ENCODE peak calls at places on chromosome 14, in eight cellular contexts. One of them, this sample, is unnamed.

GRCh38 chr14:45028107-45028626 is 55.7 kb upstream of the PRPF39 start:
- DNase-seq in CD4-positive, alpha-beta T cell: no peak
- DNase-seq in ascending aorta: no peak
- DNase-seq in nephron progenitor cell: no peak
- DNase-seq in ovary: no peak
- DNase-seq in Calu3: no peak
- DNase-seq in tibial artery: no peak
- DNase-seq in AG09319: no peak
- DNase-seq in this sample: no peak

GRCh38 chr14:31228533-31228932 is 20.9 kb upstream of the HECTD1 start:
- DNase-seq in CD4-positive, alpha-beta T cell: no peak
- DNase-seq in ascending aorta: no peak
- DNase-seq in nephron progenitor cell: no peak
- DNase-seq in ovary: no peak
- DNase-seq in Calu3: peak; percentile 19
- DNase-seq in tibial artery: no peak
- DNase-seq in AG09319: no peak
- DNase-seq in this sample: no peak

GRCh38 chr14:72852194-72852593 is 41.7 kb downstream of the DPF3 start:
- DNase-seq in CD4-positive, alpha-beta T cell: no peak
- DNase-seq in ascending aorta: no peak
- DNase-seq in nephron progenitor cell: no peak
- DNase-seq in ovary: no peak
- DNase-seq in Calu3: no peak
- DNase-seq in tibial artery: no peak
- DNase-seq in AG09319: no peak
- DNase-seq in this sample: no peak

GRCh38 chr14:24401810-24402702 is 3.3 kb downstream of the NYNRIN start:
- DNase-seq in CD4-positive, alpha-beta T cell: no peak
- DNase-seq in ascending aorta: no peak
- DNase-seq in nephron progenitor cell: no peak
- DNase-seq in ovary: no peak
- DNase-seq in Calu3: no peak
- DNase-seq in tibial artery: no peak
- DNase-seq in AG09319: no peak
- DNase-seq in this sample: no peak

GRCh38 chr14:49594347-49595089 is 4.2 kb upstream of the LRR1 start:
- DNase-seq in CD4-positive, alpha-beta T cell: no peak
- DNase-seq in ascending aorta: no peak
- DNase-seq in nephron progenitor cell: no peak
- DNase-seq in ovary: no peak
- DNase-seq in Calu3: no peak
- DNase-seq in tibial artery: no peak
- DNase-seq in AG09319: no peak
- DNase-seq in this sample: no peak

GRCh38 chr14:104099096-104100041 is 13.9 kb downstream of the ASPG start:
- DNase-seq in CD4-positive, alpha-beta T cell: peak; percentile 2
- DNase-seq in ascending aorta: no peak
- DNase-seq in nephron progenitor cell: no peak
- DNase-seq in ovary: no peak
- DNase-seq in Calu3: no peak
- DNase-seq in tibial artery: no peak
- DNase-seq in AG09319: no peak
- DNase-seq in this sample: no peak

GRCh38 chr14:104082807-104083206 is 2.7 kb upstream of the ASPG start:
- DNase-seq in CD4-positive, alpha-beta T cell: no peak
- DNase-seq in ascending aorta: no peak
- DNase-seq in nephron progenitor cell: no peak
- DNase-seq in ovary: peak; percentile 23
- DNase-seq in Calu3: no peak
- DNase-seq in tibial artery: no peak
- DNase-seq in AG09319: no peak
- DNase-seq in this sample: no peak

GRCh38 chr14:91727121-91727520 is 4.8 kb downstream of the CATSPERB start:
- DNase-seq in CD4-positive, alpha-beta T cell: no peak
- DNase-seq in ascending aorta: no peak
- DNase-seq in nephron progenitor cell: no peak
- DNase-seq in ovary: no peak
- DNase-seq in Calu3: no peak
- DNase-seq in tibial artery: no peak
- DNase-seq in AG09319: no peak
- DNase-seq in this sample: no peak

GRCh38 chr14:35879654-35880249 is 53.6 kb downstream of the BRMS1L start:
- DNase-seq in CD4-positive, alpha-beta T cell: no peak
- DNase-seq in ascending aorta: no peak
- DNase-seq in nephron progenitor cell: no peak
- DNase-seq in ovary: no peak
- DNase-seq in Calu3: no peak
- DNase-seq in tibial artery: no peak
- DNase-seq in AG09319: no peak
- DNase-seq in this sample: no peak

GRCh38 chr14:23641915-23642588 is 5.9 kb downstream of the DHRS2 start:
- DNase-seq in CD4-positive, alpha-beta T cell: no peak
- DNase-seq in ascending aorta: no peak
- DNase-seq in nephron progenitor cell: no peak
- DNase-seq in ovary: no peak
- DNase-seq in Calu3: no peak
- DNase-seq in tibial artery: no peak
- DNase-seq in AG09319: no peak
- DNase-seq in this sample: no peak

GRCh38 chr14:49306152-49306751 is 279.9 kb downstream of the RPS29 start:
- DNase-seq in CD4-positive, alpha-beta T cell: no peak
- DNase-seq in ascending aorta: no peak
- DNase-seq in nephron progenitor cell: no peak
- DNase-seq in ovary: no peak
- DNase-seq in Calu3: no peak
- DNase-seq in tibial artery: no peak
- DNase-seq in AG09319: no peak
- DNase-seq in this sample: no peak

GRCh38 chr14:58638231-58639205 is 756 bp downstream of the DACT1 start:
- DNase-seq in CD4-positive, alpha-beta T cell: no peak
- DNase-seq in ascending aorta: peak; percentile 69
- DNase-seq in nephron progenitor cell: peak; percentile 32
- DNase-seq in ovary: peak; percentile 38
- DNase-seq in Calu3: peak; percentile 2
- DNase-seq in tibial artery: peak; percentile 68
- DNase-seq in AG09319: no peak
- DNase-seq in this sample: no peak

GRCh38 chr14:24179961-24180726 is 8.3 kb downstream of the REC8 start:
- DNase-seq in CD4-positive, alpha-beta T cell: no peak
- DNase-seq in ascending aorta: no peak
- DNase-seq in nephron progenitor cell: no peak
- DNase-seq in ovary: no peak
- DNase-seq in Calu3: no peak
- DNase-seq in tibial artery: no peak
- DNase-seq in AG09319: peak; percentile 63
- DNase-seq in this sample: no peak

GRCh38 chr14:37819155-37820015 is 224.0 kb downstream of the TTC6 start:
- DNase-seq in CD4-positive, alpha-beta T cell: no peak
- DNase-seq in ascending aorta: no peak
- DNase-seq in nephron progenitor cell: no peak
- DNase-seq in ovary: no peak
- DNase-seq in Calu3: no peak
- DNase-seq in tibial artery: no peak
- DNase-seq in AG09319: peak; percentile 1
- DNase-seq in this sample: no peak

GRCh38 chr14:65549429-65549828 is 136.9 kb downstream of the FUT8 start:
- DNase-seq in CD4-positive, alpha-beta T cell: no peak
- DNase-seq in ascending aorta: no peak
- DNase-seq in nephron progenitor cell: no peak
- DNase-seq in ovary: no peak
- DNase-seq in Calu3: no peak
- DNase-seq in tibial artery: no peak
- DNase-seq in AG09319: no peak
- DNase-seq in this sample: no peak

GRCh38 chr14:36767603-36768281 is 106.1 kb downstream of the PAX9 start:
- DNase-seq in CD4-positive, alpha-beta T cell: no peak
- DNase-seq in ascending aorta: no peak
- DNase-seq in nephron progenitor cell: peak; percentile 26
- DNase-seq in ovary: no peak
- DNase-seq in Calu3: peak; percentile 32
- DNase-seq in tibial artery: no peak
- DNase-seq in AG09319: no peak
- DNase-seq in this sample: no peak

GRCh38 chr14:92914087-92914656 is 8.8 kb upstream of the CHGA start:
- DNase-seq in CD4-positive, alpha-beta T cell: no peak
- DNase-seq in ascending aorta: no peak
- DNase-seq in nephron progenitor cell: peak; percentile 90
- DNase-seq in ovary: no peak
- DNase-seq in Calu3: peak; percentile 37
- DNase-seq in tibial artery: no peak
- DNase-seq in AG09319: no peak
- DNase-seq in this sample: no peak

GRCh38 chr14:38210168-38210567 is 2.5 kb downstream of the SSTR1 start:
- DNase-seq in CD4-positive, alpha-beta T cell: no peak
- DNase-seq in ascending aorta: no peak
- DNase-seq in nephron progenitor cell: no peak
- DNase-seq in ovary: no peak
- DNase-seq in Calu3: no peak
- DNase-seq in tibial artery: no peak
- DNase-seq in AG09319: no peak
- DNase-seq in this sample: no peak

GRCh38 chr14:92525318-92526095 is 11.9 kb downstream of the RIN3 start:
- DNase-seq in CD4-positive, alpha-beta T cell: no peak
- DNase-seq in ascending aorta: no peak
- DNase-seq in nephron progenitor cell: no peak
- DNase-seq in ovary: no peak
- DNase-seq in Calu3: no peak
- DNase-seq in tibial artery: no peak
- DNase-seq in AG09319: no peak
- DNase-seq in this sample: no peak

GRCh38 chr14:91332448-91333059 is 85.1 kb downstream of the CCDC88C start:
- DNase-seq in CD4-positive, alpha-beta T cell: no peak
- DNase-seq in ascending aorta: no peak
- DNase-seq in nephron progenitor cell: no peak
- DNase-seq in ovary: no peak
- DNase-seq in Calu3: no peak
- DNase-seq in tibial artery: no peak
- DNase-seq in AG09319: no peak
- DNase-seq in this sample: no peak

GRCh38 chr14:96626916-96627315 is 124.7 kb downstream of the PAPOLA start:
- DNase-seq in CD4-positive, alpha-beta T cell: no peak
- DNase-seq in ascending aorta: peak; percentile 47
- DNase-seq in nephron progenitor cell: no peak
- DNase-seq in ovary: no peak
- DNase-seq in Calu3: no peak
- DNase-seq in tibial artery: peak; percentile 25
- DNase-seq in AG09319: no peak
- DNase-seq in this sample: no peak

GRCh38 chr14:94581127-94581999 is at the start of gene SERPINA5:
- DNase-seq in CD4-positive, alpha-beta T cell: no peak
- DNase-seq in ascending aorta: peak; percentile 66
- DNase-seq in nephron progenitor cell: peak; percentile 69
- DNase-seq in ovary: peak; percentile 71
- DNase-seq in Calu3: peak; percentile 93
- DNase-seq in tibial artery: no peak
- DNase-seq in AG09319: no peak
- DNase-seq in this sample: no peak

GRCh38 chr14:105090493-105091334 is 25.5 kb upstream of the GPR132 start:
- DNase-seq in CD4-positive, alpha-beta T cell: peak; percentile 74
- DNase-seq in ascending aorta: peak; percentile 93
- DNase-seq in nephron progenitor cell: peak; percentile 95
- DNase-seq in ovary: peak; percentile 74
- DNase-seq in Calu3: peak; percentile 94
- DNase-seq in tibial artery: peak; percentile 90
- DNase-seq in AG09319: no peak
- DNase-seq in this sample: peak; percentile 84

GRCh38 chr14:55245657-55246268 is 25.5 kb upstream of the FBXO34 start:
- DNase-seq in CD4-positive, alpha-beta T cell: no peak
- DNase-seq in ascending aorta: no peak
- DNase-seq in nephron progenitor cell: no peak
- DNase-seq in ovary: no peak
- DNase-seq in Calu3: peak; percentile 33
- DNase-seq in tibial artery: no peak
- DNase-seq in AG09319: no peak
- DNase-seq in this sample: no peak
- TF ChIP-seq CTCF in CD4-positive, alpha-beta T cell: peak; percentile 68
- TF ChIP-seq CTCF in ascending aorta: peak; percentile 52
- TF ChIP-seq CTCF in nephron progenitor cell: peak; percentile 49
- TF ChIP-seq CTCF in ovary: no peak
- TF ChIP-seq CTCF in Calu3: peak; percentile 50
- TF ChIP-seq CTCF in tibial artery: peak; percentile 47
- TF ChIP-seq CTCF in AG09319: peak; percentile 74
- TF ChIP-seq CTCF in this sample: no peak

GRCh38 chr14:76371066-76371465 is 4.9 kb upstream of the ESRRB start:
- DNase-seq in CD4-positive, alpha-beta T cell: no peak
- DNase-seq in ascending aorta: no peak
- DNase-seq in nephron progenitor cell: no peak
- DNase-seq in ovary: no peak
- DNase-seq in Calu3: no peak
- DNase-seq in tibial artery: no peak
- DNase-seq in AG09319: no peak
- DNase-seq in this sample: no peak

GRCh38 chr14:76375484-76375883 is 453 bp upstream of the ESRRB start:
- DNase-seq in CD4-positive, alpha-beta T cell: no peak
- DNase-seq in ascending aorta: no peak
- DNase-seq in nephron progenitor cell: no peak
- DNase-seq in ovary: no peak
- DNase-seq in Calu3: no peak
- DNase-seq in tibial artery: no peak
- DNase-seq in AG09319: no peak
- DNase-seq in this sample: no peak

GRCh38 chr14:76376001-76376404 is at the start of gene ESRRB:
- DNase-seq in CD4-positive, alpha-beta T cell: no peak
- DNase-seq in ascending aorta: no peak
- DNase-seq in nephron progenitor cell: peak; percentile 59
- DNase-seq in ovary: no peak
- DNase-seq in Calu3: peak; percentile 12
- DNase-seq in tibial artery: no peak
- DNase-seq in AG09319: no peak
- DNase-seq in this sample: no peak

GRCh38 chr14:76376409-76376877 is 506 bp downstream of the ESRRB start:
- DNase-seq in CD4-positive, alpha-beta T cell: no peak
- DNase-seq in ascending aorta: no peak
- DNase-seq in nephron progenitor cell: no peak
- DNase-seq in ovary: no peak
- DNase-seq in Calu3: no peak
- DNase-seq in tibial artery: no peak
- DNase-seq in AG09319: no peak
- DNase-seq in this sample: no peak

GRCh38 chr14:76373456-76373855 is 2.5 kb upstream of the ESRRB start:
- DNase-seq in CD4-positive, alpha-beta T cell: no peak
- DNase-seq in ascending aorta: no peak
- DNase-seq in nephron progenitor cell: no peak
- DNase-seq in ovary: no peak
- DNase-seq in Calu3: no peak
- DNase-seq in tibial artery: no peak
- DNase-seq in AG09319: no peak
- DNase-seq in this sample: no peak
- TF ChIP-seq CTCF in CD4-positive, alpha-beta T cell: no peak
- TF ChIP-seq CTCF in ascending aorta: no peak
- TF ChIP-seq CTCF in nephron progenitor cell: no peak
- TF ChIP-seq CTCF in ovary: no peak
- TF ChIP-seq CTCF in Calu3: no peak
- TF ChIP-seq CTCF in tibial artery: no peak
- TF ChIP-seq CTCF in AG09319: no peak
- TF ChIP-seq CTCF in this sample: no peak

GRCh38 chr14:51552275-51552674 is 99.4 kb upstream of the FRMD6 start:
- DNase-seq in CD4-positive, alpha-beta T cell: no peak
- DNase-seq in ascending aorta: no peak
- DNase-seq in nephron progenitor cell: no peak
- DNase-seq in ovary: no peak
- DNase-seq in Calu3: no peak
- DNase-seq in tibial artery: no peak
- DNase-seq in AG09319: no peak
- DNase-seq in this sample: no peak
- TF ChIP-seq CTCF in CD4-positive, alpha-beta T cell: no peak
- TF ChIP-seq CTCF in ascending aorta: no peak
- TF ChIP-seq CTCF in nephron progenitor cell: no peak
- TF ChIP-seq CTCF in ovary: no peak
- TF ChIP-seq CTCF in Calu3: no peak
- TF ChIP-seq CTCF in tibial artery: no peak
- TF ChIP-seq CTCF in AG09319: peak; percentile 1
- TF ChIP-seq CTCF in this sample: no peak

GRCh38 chr14:82855912-82856381 is 1322.3 kb upstream of the SEL1L start:
- DNase-seq in CD4-positive, alpha-beta T cell: no peak
- DNase-seq in ascending aorta: no peak
- DNase-seq in nephron progenitor cell: no peak
- DNase-seq in ovary: no peak
- DNase-seq in Calu3: no peak
- DNase-seq in tibial artery: no peak
- DNase-seq in AG09319: no peak
- DNase-seq in this sample: no peak
- TF ChIP-seq CTCF in CD4-positive, alpha-beta T cell: no peak
- TF ChIP-seq CTCF in ascending aorta: no peak
- TF ChIP-seq CTCF in nephron progenitor cell: peak; percentile 57
- TF ChIP-seq CTCF in ovary: no peak
- TF ChIP-seq CTCF in Calu3: peak; percentile 13
- TF ChIP-seq CTCF in tibial artery: peak; percentile 26
- TF ChIP-seq CTCF in AG09319: peak; percentile 31
- TF ChIP-seq CTCF in this sample: no peak

This sample was measured in activated B cell treated with CpG ODN at 0.5 μM for 24 hours.